ENCODE peak calls at places on chromosomes 16 and 17, in six cellular contexts. One of them, this sample, is unnamed.

GRCh38 chr17:71553381-71553780 is 567.4 kb upstream of the SOX9 start:
- DNase-seq in lower lobe of right lung: no peak
- DNase-seq in RPMI7951: no peak
- DNase-seq in kidney glomerular epithelial cell: no peak
- DNase-seq in renal cortical epithelial cell: no peak
- DNase-seq in GM20000: no peak
- DNase-seq in this sample: no peak

GRCh38 chr17:14515015-14515414 is 214.1 kb downstream of the HS3ST3B1 start:
- DNase-seq in RPMI7951: no peak
- DNase-seq in GM20000: no peak
- DNase-seq in renal cortical epithelial cell: no peak
- DNase-seq in kidney glomerular epithelial cell: no peak
- DNase-seq in lower lobe of right lung: no peak
- DNase-seq in this sample: no peak

GRCh38 chr17:66495035-66495434 is 192.6 kb downstream of the PRKCA start:
- DNase-seq in GM20000: no peak
- DNase-seq in lower lobe of right lung: no peak
- DNase-seq in renal cortical epithelial cell: no peak
- DNase-seq in RPMI7951: no peak
- DNase-seq in kidney glomerular epithelial cell: no peak
- DNase-seq in this sample: no peak

GRCh38 chr16:56075732-56076131 is 115.6 kb upstream of the GNAO1 start:
- DNase-seq in GM20000: no peak
- DNase-seq in RPMI7951: no peak
- DNase-seq in lower lobe of right lung: no peak
- DNase-seq in renal cortical epithelial cell: no peak
- DNase-seq in kidney glomerular epithelial cell: no peak
- DNase-seq in this sample: no peak

GRCh38 chr17:66667491-66668030 is 167.4 kb upstream of the CACNG5 start:
- DNase-seq in RPMI7951: no peak
- DNase-seq in renal cortical epithelial cell: no peak
- DNase-seq in lower lobe of right lung: no peak
- DNase-seq in GM20000: peak; percentile 36
- DNase-seq in kidney glomerular epithelial cell: no peak
- DNase-seq in this sample: no peak

GRCh38 chr16:77344306-77344705 is 90.5 kb downstream of the ADAMTS18 start:
- DNase-seq in RPMI7951: peak; percentile 49
- DNase-seq in GM20000: no peak
- DNase-seq in lower lobe of right lung: no peak
- DNase-seq in renal cortical epithelial cell: no peak
- DNase-seq in kidney glomerular epithelial cell: peak; percentile 9
- DNase-seq in this sample: peak; percentile 75

GRCh38 chr17:70047619-70048018 is 27.4 kb upstream of the KCNJ16 start:
- DNase-seq in renal cortical epithelial cell: no peak
- DNase-seq in kidney glomerular epithelial cell: no peak
- DNase-seq in GM20000: no peak
- DNase-seq in RPMI7951: no peak
- DNase-seq in lower lobe of right lung: no peak
- DNase-seq in this sample: no peak

GRCh38 chr16:87922250-87922871 is 14.0 kb downstream of the CA5A start:
- DNase-seq in RPMI7951: peak; percentile 74
- DNase-seq in kidney glomerular epithelial cell: no peak
- DNase-seq in GM20000: no peak
- DNase-seq in lower lobe of right lung: no peak
- DNase-seq in renal cortical epithelial cell: no peak
- DNase-seq in this sample: no peak

GRCh38 chr16:4892356-4893102 is 44.4 kb downstream of the PPL start:
- DNase-seq in lower lobe of right lung: no peak
- DNase-seq in GM20000: no peak
- DNase-seq in RPMI7951: no peak
- DNase-seq in kidney glomerular epithelial cell: no peak
- DNase-seq in renal cortical epithelial cell: no peak
- DNase-seq in this sample: no peak

GRCh38 chr16:22356930-22357634 is 17.3 kb downstream of the CDR2 start:
- DNase-seq in GM20000: no peak
- DNase-seq in RPMI7951: peak; percentile 14
- DNase-seq in kidney glomerular epithelial cell: no peak
- DNase-seq in renal cortical epithelial cell: no peak
- DNase-seq in lower lobe of right lung: no peak
- DNase-seq in this sample: no peak

GRCh38 chr16:89863741-89864391 is 9.5 kb upstream of the TCF25 start:
- DNase-seq in lower lobe of right lung: peak; percentile 64
- DNase-seq in kidney glomerular epithelial cell: no peak
- DNase-seq in renal cortical epithelial cell: peak; percentile 9
- DNase-seq in GM20000: peak; percentile 75
- DNase-seq in RPMI7951: no peak
- DNase-seq in this sample: no peak